ENCODE peak calls at places on chromosomes 12 and 14, in ten cellular contexts. P is astrocyte; N is endodermal cell; O is CD8-positive, alpha-beta T cell; S is uterus; B is right atrium auricular region; L is left ventricle myocardium inferior; Y is neural progenitor cell; G is gastrocnemius medialis; M is fibroblast of pulmonary artery. Z is an unnamed sample.

GRCh38 chr12:96402061-96402460 is 1.8 kb upstream of the CDK17 start:
- DNase-seq in P (no peak), N (peak), O (no peak), S (no peak), B (no peak), L (no peak), Y (peak), G (no peak), M (no peak), Z (no peak)

GRCh38 chr14:68951051-68951797 is 27.9 kb downstream of the ACTN1 start:
- DNase-seq in P (peak), N (no peak), O (no peak), S (peak), B (peak), L (peak), Y (no peak), G (peak), M (peak), Z (no peak)

GRCh38 chr12:59689776-59690175 is 93.9 kb downstream of the SLC16A7 start:
- DNase-seq in P (peak), N (no peak), O (no peak), S (no peak), B (no peak), L (no peak), Y (no peak), G (no peak), M (no peak), Z (no peak)

GRCh38 chr12:46209165-46209564 is 59.7 kb downstream of the SLC38A1 start:
- DNase-seq in P (peak), N (no peak), O (no peak), S (no peak), B (no peak), L (no peak), Y (no peak), G (no peak), M (peak), Z (no peak)

GRCh38 chr12:131375261-131375971 is 335.5 kb upstream of the SFSWAP start:
- DNase-seq in P (no peak), N (peak), O (peak), S (no peak), B (no peak), L (no peak), Y (no peak), G (no peak), M (no peak), Z (peak)

GRCh38 chr14:23123419-23123818 is 4.4 kb upstream of the CEBPE start:
- DNase-seq in P (no peak), N (no peak), O (no peak), S (peak), B (peak), L (peak), Y (no peak), G (peak), M (no peak), Z (no peak)

GRCh38 chr12:120903382-120903817 is 758 bp downstream of the SPPL3 start:
- DNase-seq in P (no peak), N (peak), O (peak), S (peak), B (peak), L (peak), Y (no peak), G (peak), M (peak), Z (peak)

GRCh38 chr14:51458563-51458955 is 193.2 kb upstream of the FRMD6 start:
- DNase-seq in P (peak), N (no peak), O (no peak), S (no peak), B (no peak), L (no peak), Y (no peak), G (no peak), M (peak), Z (no peak)

GRCh38 chr14:95784137-95784536 is 70.2 kb upstream of the TCL1A start:
- DNase-seq in P (peak), N (peak), O (no peak), S (no peak), B (no peak), L (no peak), Y (peak), G (no peak), M (peak), Z (peak)

GRCh38 chr12:51819851-51820720 is 28.4 kb downstream of the FIGNL2 start:
- DNase-seq in P (no peak), N (no peak), O (no peak), S (peak), B (no peak), L (peak), Y (peak), G (no peak), M (no peak), Z (peak)

GRCh38 chr14:75562048-75562447 is 16.4 kb upstream of the FLVCR2 start:
- DNase-seq in P (no peak), N (no peak), O (no peak), S (no peak), B (no peak), L (no peak), Y (no peak), G (no peak), M (no peak), Z (no peak)

GRCh38 chr14:61184117-61184516 is 97.0 kb downstream of the TMEM30B start:
- DNase-seq in P (peak), N (no peak), O (no peak), S (no peak), B (no peak), L (no peak), Y (no peak), G (no peak), M (peak), Z (no peak)

GRCh38 chr14:81517798-81518398 is 15.8 kb downstream of the SEL1L start:
- DNase-seq in P (no peak), N (no peak), O (no peak), S (peak), B (peak), L (peak), Y (no peak), G (peak), M (peak), Z (no peak)

GRCh38 chr12:108691995-108692808 is 39.1 kb downstream of the CORO1C start:
- DNase-seq in P (peak), N (peak), O (no peak), S (no peak), B (no peak), L (peak), Y (peak), G (peak), M (peak), Z (no peak)

GRCh38 chr12:108690191-108690518 is 41.2 kb downstream of the CORO1C start:
- DNase-seq in P (no peak), N (no peak), O (no peak), S (no peak), B (no peak), L (no peak), Y (no peak), G (no peak), M (no peak), Z (no peak)

GRCh38 chr12:108690799-108691153 is 40.5 kb downstream of the CORO1C start:
- DNase-seq in P (no peak), N (no peak), O (no peak), S (no peak), B (no peak), L (no peak), Y (no peak), G (no peak), M (peak), Z (no peak)

GRCh38 chr12:108691154-108691994 is 39.9 kb downstream of the CORO1C start:
- DNase-seq in P (peak), N (peak), O (peak), S (peak), B (peak), L (peak), Y (peak), G (peak), M (peak), Z (peak)

DNA sequence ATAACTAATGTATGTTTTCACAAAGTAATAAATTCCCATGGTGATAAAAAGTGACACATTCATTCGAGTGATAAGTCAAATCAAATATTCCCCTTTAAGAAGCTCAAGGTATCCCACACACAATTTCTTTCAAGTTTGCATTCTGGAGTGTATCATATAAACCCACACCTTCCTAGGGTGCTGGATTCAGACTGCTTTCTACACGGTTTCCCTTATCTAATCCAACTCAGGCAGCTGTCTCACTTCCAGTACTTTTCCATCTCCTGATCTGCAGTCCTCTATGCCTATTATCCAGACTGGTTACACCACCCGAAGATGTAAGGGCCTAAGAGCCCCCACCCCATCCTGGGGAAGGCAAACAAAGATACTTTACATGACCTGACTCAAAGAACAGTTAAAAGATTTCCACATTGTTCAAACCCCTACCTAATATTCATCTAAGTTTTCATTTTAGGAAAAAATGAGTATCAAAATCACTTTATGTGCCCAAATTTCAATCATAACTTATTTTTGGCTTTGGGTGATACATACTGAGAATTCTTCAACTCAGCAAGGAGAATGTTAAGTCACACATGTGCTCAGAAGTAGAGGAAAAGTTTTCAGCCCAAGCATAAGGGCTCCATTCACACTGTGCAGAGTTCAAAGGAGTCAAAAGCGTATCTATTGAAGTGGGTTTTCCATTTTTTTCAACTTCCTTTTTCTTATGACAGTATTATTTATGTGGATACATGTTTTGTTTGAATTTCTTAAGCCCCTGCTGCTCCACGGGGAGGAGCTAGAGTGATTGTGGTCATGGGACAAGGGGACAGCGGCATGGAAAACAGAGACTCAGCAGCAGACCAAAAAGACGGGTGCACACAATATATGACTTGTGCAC is 41.8 kb downstream of the CORO1C start:
- DNase-seq in P (peak), N (no peak), O (no peak), S (no peak), B (no peak), L (no peak), Y (no peak), G (peak), M (peak), Z (no peak)
- H3K4me3 ChIP-seq in P (no peak), N (peak), O (no peak), S (no peak), B (no peak), L (peak), Y (no peak), G (peak), M (no peak), Z (no peak)

GRCh38 chr14:91873476-91874265 is 6.3 kb upstream of the TC2N start:
- DNase-seq in P (no peak), N (no peak), O (peak), S (no peak), B (no peak), L (no peak), Y (no peak), G (no peak), M (no peak), Z (no peak)

GRCh38 chr14:91876492-91876891 is 9.2 kb upstream of the TC2N start:
- DNase-seq in P (no peak), N (no peak), O (no peak), S (no peak), B (no peak), L (no peak), Y (no peak), G (no peak), M (no peak), Z (no peak)

GRCh38 chr14:91878274-91878673 is 10.9 kb upstream of the TC2N start:
- DNase-seq in P (no peak), N (no peak), O (no peak), S (no peak), B (no peak), L (no peak), Y (no peak), G (no peak), M (no peak), Z (no peak)

GRCh38 chr14:91877376-91877775 is 10.0 kb upstream of the TC2N start:
- DNase-seq in P (no peak), N (no peak), O (no peak), S (no peak), B (no peak), L (no peak), Y (no peak), G (no peak), M (no peak), Z (no peak)

GRCh38 chr14:91875515-91876286 is 8.4 kb upstream of the TC2N start:
- DNase-seq in P (no peak), N (peak), O (no peak), S (no peak), B (no peak), L (no peak), Y (no peak), G (no peak), M (no peak), Z (no peak)
- H3K4me3 ChIP-seq in P (no peak), N (no peak), O (no peak), S (no peak), B (no peak), L (no peak), Y (no peak), G (no peak), M (no peak), Z (no peak)

DNA sequence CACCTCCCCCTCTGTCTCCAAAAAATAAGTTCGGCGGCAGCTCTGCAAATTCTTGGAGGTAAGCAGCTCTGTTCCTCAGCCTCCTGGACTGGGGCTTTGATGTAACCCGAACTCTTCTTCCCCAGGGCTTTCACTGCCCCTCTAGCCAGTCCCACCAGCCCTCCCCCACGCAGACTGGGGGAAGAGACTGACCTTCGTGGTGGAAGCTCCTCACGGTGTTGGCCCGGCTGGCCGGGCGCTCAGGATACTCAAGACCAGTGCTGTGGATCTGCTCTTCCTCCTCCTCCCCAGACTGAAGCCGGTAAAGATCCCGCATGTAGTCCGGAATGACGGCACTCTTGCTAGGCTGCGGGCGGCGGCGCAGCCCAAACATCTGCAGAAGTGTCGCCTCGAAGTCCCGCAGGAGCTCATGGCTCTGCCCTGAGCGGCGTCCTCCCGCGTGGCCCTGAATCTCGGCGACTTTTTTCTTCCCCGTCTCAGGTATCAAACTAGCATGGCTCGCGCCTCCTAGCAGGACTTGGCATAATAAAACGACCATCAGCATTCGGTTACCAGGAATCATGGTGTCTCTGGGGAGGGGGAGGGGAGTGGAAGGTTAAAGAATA is 4.9 kb downstream of the BMP4 start:
- DNase-seq in P (no peak), N (peak), O (no peak), S (no peak), B (no peak), L (peak), Y (peak), G (no peak), M (no peak), Z (peak)
- H3K4me3 ChIP-seq in P (peak), N (peak), O (no peak), S (peak), B (peak), L (peak), Y (peak), G (peak), M (peak), Z (peak)

GRCh38 chr12:12683298-12683697 is 12.7 kb downstream of the GPR19 start:
- DNase-seq in P (no peak), N (no peak), O (no peak), S (no peak), B (no peak), L (no peak), Y (no peak), G (no peak), M (no peak), Z (no peak)
- H3K4me3 ChIP-seq in P (no peak), N (peak), O (no peak), S (no peak), B (no peak), L (no peak), Y (peak), G (no peak), M (no peak), Z (no peak)